ENCODE peak calls at places on chromosome 7, in six cellular contexts. U is WTC11, R is A549, J is H1, D is endothelial cell of umbilical vein, P is HCT116. S is an unnamed sample.
A peak's percentile ranks its signal among the peaks of the same experiment; 100 is the strongest.

GRCh38 chr7:98662289-98662688 is 45.2 kb downstream of the NPTX2 start:
- DNase-seq in U (no peak), R (no peak), D (no peak), J (no peak), P (no peak), S (no peak)

GRCh38 chr7:15737586-15737985 is 51.1 kb upstream of the MEOX2 start:
- DNase-seq in U (no peak), P (no peak), J (no peak), R (no peak), D (peak; percentile 85), S (no peak)

GRCh38 chr7:44964831-44965440 is 13.9 kb downstream of the MYO1G start:
- DNase-seq in R (no peak), J (no peak), P (no peak), D (no peak), U (no peak), S (peak; percentile 24)

GRCh38 chr7:92731327-92732063 is 104.9 kb downstream of the CDK6 start:
- DNase-seq in U (no peak), R (no peak), J (no peak), D (peak; percentile 75), P (no peak), S (peak; percentile 43)

GRCh38 chr7:68629-69028 is 123.7 kb upstream of the FAM20C start:
- DNase-seq in D (no peak), J (no peak), P (no peak), R (no peak), U (no peak), S (no peak)

GRCh38 chr7:29019275-29019820 is 61.2 kb upstream of the TRIL start:
- DNase-seq in R (no peak), J (no peak), D (no peak), U (no peak), P (no peak), S (no peak)

GRCh38 chr7:155913719-155914118 is 101.5 kb upstream of the SHH start:
- DNase-seq in D (no peak), J (no peak), P (no peak), R (no peak), U (no peak), S (no peak)

GRCh38 chr7:135690566-135690965 is 28.3 kb downstream of the STMP1 start:
- DNase-seq in J (no peak), R (no peak), D (peak; percentile 49), U (no peak), P (no peak), S (no peak)

GRCh38 chr7:127392182-127392565 is 334 bp downstream of the ZNF800 start:
- DNase-seq in J (no peak), P (no peak), U (peak; percentile 61), D (peak; percentile 44), R (peak; percentile 16), S (peak; percentile 87)

GRCh38 chr7:47635091-47636090 is 53.5 kb upstream of the TNS3 start:
- DNase-seq in P (no peak), J (no peak), R (peak; percentile 73), D (no peak), U (peak; percentile 40), S (no peak)

GRCh38 chr7:69553190-69553589 is 45.1 kb upstream of the AUTS2 start:
- DNase-seq in D (no peak), U (no peak), P (no peak), J (no peak), R (no peak), S (no peak)

GRCh38 chr7:33300131-33300530 is 170.8 kb downstream of the BBS9 start:
- DNase-seq in J (no peak), R (no peak), D (no peak), U (no peak), P (no peak), S (no peak)

GRCh38 chr7:75646551-75647102 is 92.1 kb downstream of the HIP1 start:
- DNase-seq in J (no peak), P (no peak), U (no peak), D (no peak), R (no peak), S (no peak)

DNA sequence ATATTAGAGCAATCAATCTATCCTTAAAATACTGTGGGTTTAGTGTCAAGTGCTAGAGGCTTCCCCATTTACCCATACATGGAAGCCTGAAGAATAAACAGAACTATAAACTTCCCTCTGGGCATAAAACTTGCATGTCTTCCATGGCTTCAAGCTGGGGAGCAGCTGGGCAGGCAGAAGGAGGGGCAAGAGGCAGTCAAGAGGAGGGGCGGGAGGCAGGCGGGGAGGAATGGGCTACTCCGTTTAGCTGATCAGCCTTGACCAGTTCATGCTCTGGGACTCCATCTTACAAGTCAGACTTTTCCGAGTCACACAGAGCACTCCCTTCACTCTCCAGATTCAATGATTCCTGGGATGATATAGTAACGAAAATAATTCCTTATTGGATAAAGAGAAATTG is 3.5 kb upstream of the PRSS1 start:
- DNase-seq in P (no peak), D (no peak), R (no peak), J (no peak), U (no peak), S (no peak)
- TF ChIP-seq MAX in P (no peak), D (no peak), R (no peak), J (no peak), U (no peak), S (no peak)

GRCh38 chr7:157859915-157860314 is 523.1 kb downstream of the DNAJB6 start:
- DNase-seq in J (no peak), D (no peak), R (no peak), P (no peak), U (no peak), S (no peak)
- TF ChIP-seq MAX in J (no peak), D (no peak), R (no peak), P (no peak), U (no peak), S (no peak)

GRCh38 chr7:122896509-122896908 is 10.2 kb upstream of the CADPS2 start:
- DNase-seq in R (no peak), D (no peak), P (no peak), U (no peak), J (no peak), S (no peak)
- TF ChIP-seq MAX in R (no peak), D (no peak), P (no peak), U (no peak), J (no peak), S (no peak)

GRCh38 chr7:25720427-25720826 is 431.6 kb upstream of the NFE2L3 start:
- DNase-seq in R (peak; percentile 17), J (no peak), P (no peak), D (peak; percentile 37), U (no peak), S (peak; percentile 32)
- TF ChIP-seq MAX in R (no peak), J (no peak), P (no peak), D (no peak), U (no peak), S (no peak)

DNA sequence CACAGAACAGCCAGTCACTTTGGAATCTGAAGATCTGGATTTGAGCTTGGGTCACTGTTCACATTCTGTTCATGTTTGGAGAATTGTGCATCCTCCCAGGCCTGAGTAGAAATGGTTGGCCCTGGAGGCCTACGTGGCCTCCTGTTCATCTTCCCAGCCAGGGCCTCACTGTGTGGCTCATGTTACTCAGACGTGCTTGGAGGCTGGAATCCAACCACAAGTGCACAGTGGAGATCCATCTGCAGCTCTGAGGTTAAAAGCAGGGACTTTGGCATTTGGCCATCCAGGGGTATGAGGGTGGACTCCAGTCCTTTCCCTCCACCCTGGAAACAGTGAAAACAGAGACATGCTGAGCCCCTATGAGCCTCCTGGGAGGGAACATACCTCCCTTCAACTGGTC is 709.0 kb upstream of the IGFBP3 start:
- DNase-seq in P (no peak), D (no peak), R (no peak), J (no peak), U (no peak), S (no peak)
- TF ChIP-seq MAX in P (no peak), D (no peak), R (no peak), J (no peak), U (no peak), S (no peak)

GRCh38 chr7:5564894-5565293 is 141.3 kb upstream of the TNRC18 start:
- DNase-seq in D (no peak), J (no peak), P (no peak), U (no peak), R (no peak), S (no peak)
- TF ChIP-seq MAX in D (no peak), J (no peak), P (no peak), U (no peak), R (no peak), S (no peak)

GRCh38 chr7:13742719-13743640 is 246.5 kb downstream of the ETV1 start:
- DNase-seq in D (peak; percentile 34), U (peak; percentile 14), R (no peak), J (no peak), P (peak; percentile 39), S (peak; percentile 51)
- TF ChIP-seq MAX in D (no peak), U (no peak), R (no peak), J (no peak), P (no peak), S (no peak)

GRCh38 chr7:157211710-157212109 is 73.0 kb downstream of the UBE3C start:
- DNase-seq in P (no peak), R (no peak), J (no peak), U (no peak), D (no peak), S (no peak)
- TF ChIP-seq MAX in P (no peak), R (no peak), J (no peak), U (no peak), D (no peak), S (no peak)

S was measured in NB4.